ENCODE peak calls at places on chromosomes 16 and 17, in six cellular contexts. Y, Z, A, W, N and B are unnamed samples.

GRCh38 chr16:48158296-48158695 is 2.5 kb upstream of the ABCC12 start:
- DNase-seq in Y (peak), Z (no peak), A (no peak), W (peak), N (no peak), B (no peak)

GRCh38 chr17:43659823-43660222 is 1.9 kb downstream of the MEOX1 start:
- DNase-seq in Y (no peak), Z (no peak), A (no peak), W (no peak), N (no peak), B (no peak)

GRCh38 chr16:80940069-80940856 is 66.4 kb downstream of the CMC2 start:
- DNase-seq in Y (no peak), Z (no peak), A (no peak), W (no peak), N (no peak), B (no peak)

GRCh38 chr17:9436629-9437028 is 139.0 kb downstream of the STX8 start:
- DNase-seq in Y (no peak), Z (no peak), A (no peak), W (no peak), N (no peak), B (no peak)

GRCh38 chr16:27315333-27316037 is 1.7 kb downstream of the IL4R start:
- DNase-seq in Y (peak), Z (no peak), A (no peak), W (peak), N (peak), B (peak)

GRCh38 chr16:87127061-87127765 is 190.0 kb downstream of the C16orf95 start:
- DNase-seq in Y (no peak), Z (no peak), A (no peak), W (no peak), N (peak), B (no peak)

GRCh38 chr16:57115504-57116182 is 23.3 kb downstream of the CPNE2 start:
- DNase-seq in Y (no peak), Z (no peak), A (no peak), W (no peak), N (peak), B (no peak)

GRCh38 chr16:11757671-11758545 is 15.3 kb upstream of the TXNDC11 start:
- DNase-seq in Y (peak), Z (no peak), A (no peak), W (no peak), N (peak), B (no peak)

GRCh38 chr17:61570118-61570517 is 20.9 kb downstream of the NACA2 start:
- DNase-seq in Y (peak), Z (no peak), A (no peak), W (no peak), N (no peak), B (no peak)

GRCh38 chr16:11783319-11784047 is 13.6 kb downstream of the ZC3H7A start:
- DNase-seq in Y (peak), Z (peak), A (no peak), W (peak), N (no peak), B (peak)

GRCh38 chr16:76235426-76235825 is 41.8 kb upstream of the CNTNAP4 start:
- DNase-seq in Y (no peak), Z (no peak), A (no peak), W (no peak), N (no peak), B (no peak)

GRCh38 chr16:50297301-50298074 is 31.1 kb downstream of the ADCY7 start:
- DNase-seq in Y (no peak), Z (no peak), A (no peak), W (no peak), N (no peak), B (no peak)

GRCh38 chr17:57438031-57438731 is 181.9 kb downstream of the MSI2 start:
- DNase-seq in Y (no peak), Z (no peak), A (no peak), W (no peak), N (no peak), B (no peak)

GRCh38 chr17:68195667-68196393 is 52.0 kb upstream of the AMZ2 start:
- DNase-seq in Y (no peak), Z (no peak), A (no peak), W (peak), N (no peak), B (no peak)

GRCh38 chr16:23072084-23072599 is 77.1 kb downstream of the USP31 start:
- DNase-seq in Y (peak), Z (no peak), A (no peak), W (no peak), N (peak), B (no peak)

GRCh38 chr17:13074026-13074425 is 56.2 kb upstream of the ELAC2 start:
- DNase-seq in Y (no peak), Z (no peak), A (no peak), W (no peak), N (no peak), B (no peak)